ENCODE peak calls at places on chromosomes 3 and 15, in seven cellular contexts. P, L, U, K, T, D and F are unnamed samples.

GRCh38 chr3:48601622-48601994 is 6.5 kb upstream of the COL7A1 start:
- DNase-seq in U (no peak), L (peak; percentile 62), P (no peak), T (no peak), K (no peak), D (no peak), F (no peak)

GRCh38 chr3:144556392-144556791 is 584.8 kb downstream of the DIPK2A start:
- DNase-seq in T (no peak), L (no peak), U (no peak), D (no peak), P (no peak), K (no peak), F (no peak)

GRCh38 chr15:73983211-73983727 is 8.8 kb downstream of the STOML1 start:
- DNase-seq in P (peak; percentile 36), T (no peak), L (peak; percentile 83), K (no peak), U (peak; percentile 19), D (peak; percentile 83), F (no peak)

GRCh38 chr3:126287536-126288181 is 69.5 kb downstream of the KLF15 start:
- DNase-seq in U (no peak), P (no peak), T (no peak), D (peak; percentile 80), K (no peak), L (peak; percentile 84), F (no peak)

GRCh38 chr3:107294117-107294516 is 83.1 kb upstream of the CCDC54 start:
- DNase-seq in P (no peak), L (no peak), T (no peak), U (no peak), K (no peak), D (no peak), F (no peak)

GRCh38 chr3:120304569-120305090 is 19.6 kb upstream of the GPR156 start:
- DNase-seq in T (no peak), D (no peak), P (no peak), L (no peak), U (no peak), K (no peak), F (no peak)

GRCh38 chr3:125128861-125129501 is 73.2 kb upstream of the HEG1 start:
- DNase-seq in K (no peak), L (no peak), P (no peak), D (no peak), U (no peak), T (no peak), F (no peak)

GRCh38 chr3:195098741-195099525 is 172.0 kb downstream of the XXYLT1 start:
- DNase-seq in P (no peak), D (no peak), U (no peak), K (no peak), L (peak; percentile 23), T (no peak), F (no peak)

GRCh38 chr3:112372396-112372795 is 39.4 kb downstream of the CD200 start:
- DNase-seq in U (no peak), K (no peak), D (no peak), T (no peak), P (no peak), L (no peak), F (no peak)

GRCh38 chr15:66456211-66456610 is 41.4 kb downstream of the SNAPC5 start:
- DNase-seq in P (no peak), D (no peak), T (no peak), K (no peak), L (no peak), U (no peak), F (no peak)

GRCh38 chr3:72288955-72289707 is 504.2 kb upstream of the PROK2 start:
- DNase-seq in D (peak; percentile 66), K (no peak), P (no peak), T (no peak), U (no peak), L (peak; percentile 50), F (no peak)

GRCh38 chr15:81914734-81915234 is 131.0 kb downstream of the MEX3B start:
- DNase-seq in P (no peak), T (no peak), L (peak; percentile 28), D (no peak), K (no peak), U (peak; percentile 1), F (no peak)

GRCh38 chr3:74267583-74268184 is 346.8 kb downstream of the CNTN3 start:
- DNase-seq in D (no peak), T (peak; percentile 20), U (peak; percentile 1), L (peak; percentile 28), P (no peak), K (no peak), F (no peak)